ENCODE peak calls at places on chromosomes 5 and 9, in eight cellular contexts. One of them, this sample, is unnamed.

GRCh38 chr5:160187091-160187490 is 42.2 kb upstream of the FABP6 start:
- DNase-seq in thyroid gland: no peak
- DNase-seq in lung: no peak
- DNase-seq in cardiac muscle cell: no peak
- DNase-seq in right atrium auricular region: no peak
- DNase-seq in RWPE2: no peak
- DNase-seq in brain microvascular endothelial cell: no peak
- DNase-seq in IMR-90: no peak
- DNase-seq in this sample: no peak

GRCh38 chr5:129664336-129664937 is 83.5 kb upstream of the MINAR2 start:
- DNase-seq in thyroid gland: peak
- DNase-seq in lung: peak
- DNase-seq in cardiac muscle cell: peak
- DNase-seq in right atrium auricular region: peak
- DNase-seq in RWPE2: no peak
- DNase-seq in brain microvascular endothelial cell: peak
- DNase-seq in IMR-90: peak
- DNase-seq in this sample: peak

GRCh38 chr9:16704489-16705111 is 165.9 kb downstream of the BNC2 start:
- DNase-seq in thyroid gland: peak
- DNase-seq in lung: no peak
- DNase-seq in cardiac muscle cell: peak
- DNase-seq in right atrium auricular region: peak
- DNase-seq in RWPE2: no peak
- DNase-seq in brain microvascular endothelial cell: peak
- DNase-seq in IMR-90: peak
- DNase-seq in this sample: no peak

GRCh38 chr9:129737479-129738269 is 15.2 kb downstream of the PTGES start:
- DNase-seq in thyroid gland: peak
- DNase-seq in lung: peak
- DNase-seq in cardiac muscle cell: peak
- DNase-seq in right atrium auricular region: peak
- DNase-seq in RWPE2: no peak
- DNase-seq in brain microvascular endothelial cell: peak
- DNase-seq in IMR-90: peak
- DNase-seq in this sample: peak

GRCh38 chr5:159911349-159911748 is 4.9 kb upstream of the ADRA1B start:
- DNase-seq in thyroid gland: no peak
- DNase-seq in lung: no peak
- DNase-seq in cardiac muscle cell: no peak
- DNase-seq in right atrium auricular region: no peak
- DNase-seq in RWPE2: no peak
- DNase-seq in brain microvascular endothelial cell: no peak
- DNase-seq in IMR-90: no peak
- DNase-seq in this sample: no peak

GRCh38 chr5:157511656-157512644 is 51.9 kb downstream of the NIPAL4 start:
- DNase-seq in thyroid gland: peak
- DNase-seq in lung: peak
- DNase-seq in cardiac muscle cell: peak
- DNase-seq in right atrium auricular region: peak
- DNase-seq in RWPE2: peak
- DNase-seq in brain microvascular endothelial cell: peak
- DNase-seq in IMR-90: peak
- DNase-seq in this sample: no peak

GRCh38 chr5:91390268-91390667 is 7.2 kb upstream of the ARRDC3 start:
- DNase-seq in thyroid gland: no peak
- DNase-seq in lung: no peak
- DNase-seq in cardiac muscle cell: no peak
- DNase-seq in right atrium auricular region: no peak
- DNase-seq in RWPE2: no peak
- DNase-seq in brain microvascular endothelial cell: no peak
- DNase-seq in IMR-90: no peak
- DNase-seq in this sample: no peak

GRCh38 chr5:69493235-69493925 is 790 bp downstream of the OCLN start:
- DNase-seq in thyroid gland: peak
- DNase-seq in lung: peak
- DNase-seq in cardiac muscle cell: peak
- DNase-seq in right atrium auricular region: no peak
- DNase-seq in RWPE2: peak
- DNase-seq in brain microvascular endothelial cell: no peak
- DNase-seq in IMR-90: no peak
- DNase-seq in this sample: peak

GRCh38 chr5:76544268-76544926 is 78.8 kb downstream of the F2RL2 start:
- DNase-seq in thyroid gland: peak
- DNase-seq in lung: no peak
- DNase-seq in cardiac muscle cell: peak
- DNase-seq in right atrium auricular region: no peak
- DNase-seq in RWPE2: no peak
- DNase-seq in brain microvascular endothelial cell: peak
- DNase-seq in IMR-90: peak
- DNase-seq in this sample: peak

GRCh38 chr5:109691248-109691574 is 1.5 kb downstream of the MAN2A1 start:
- DNase-seq in thyroid gland: no peak
- DNase-seq in lung: no peak
- DNase-seq in cardiac muscle cell: no peak
- DNase-seq in right atrium auricular region: no peak
- DNase-seq in RWPE2: peak
- DNase-seq in brain microvascular endothelial cell: no peak
- DNase-seq in IMR-90: no peak
- DNase-seq in this sample: no peak

GRCh38 chr5:21654-22233 is 70.2 kb upstream of the PLEKHG4B start:
- DNase-seq in thyroid gland: peak
- DNase-seq in lung: no peak
- DNase-seq in cardiac muscle cell: peak
- DNase-seq in right atrium auricular region: no peak
- DNase-seq in RWPE2: no peak
- DNase-seq in brain microvascular endothelial cell: no peak
- DNase-seq in IMR-90: peak
- DNase-seq in this sample: no peak

GRCh38 chr5:23483090-23483489 is 24.3 kb upstream of the PRDM9 start:
- DNase-seq in thyroid gland: no peak
- DNase-seq in lung: no peak
- DNase-seq in cardiac muscle cell: no peak
- DNase-seq in right atrium auricular region: no peak
- DNase-seq in RWPE2: no peak
- DNase-seq in brain microvascular endothelial cell: no peak
- DNase-seq in IMR-90: no peak
- DNase-seq in this sample: no peak
- H3K27ac ChIP-seq in thyroid gland: no peak
- H3K27ac ChIP-seq in lung: no peak
- H3K27ac ChIP-seq in cardiac muscle cell: no peak
- H3K27ac ChIP-seq in right atrium auricular region: no peak
- H3K27ac ChIP-seq in RWPE2: peak
- H3K27ac ChIP-seq in brain microvascular endothelial cell: no peak
- H3K27ac ChIP-seq in IMR-90: no peak
- H3K27ac ChIP-seq in this sample: no peak

DNA sequence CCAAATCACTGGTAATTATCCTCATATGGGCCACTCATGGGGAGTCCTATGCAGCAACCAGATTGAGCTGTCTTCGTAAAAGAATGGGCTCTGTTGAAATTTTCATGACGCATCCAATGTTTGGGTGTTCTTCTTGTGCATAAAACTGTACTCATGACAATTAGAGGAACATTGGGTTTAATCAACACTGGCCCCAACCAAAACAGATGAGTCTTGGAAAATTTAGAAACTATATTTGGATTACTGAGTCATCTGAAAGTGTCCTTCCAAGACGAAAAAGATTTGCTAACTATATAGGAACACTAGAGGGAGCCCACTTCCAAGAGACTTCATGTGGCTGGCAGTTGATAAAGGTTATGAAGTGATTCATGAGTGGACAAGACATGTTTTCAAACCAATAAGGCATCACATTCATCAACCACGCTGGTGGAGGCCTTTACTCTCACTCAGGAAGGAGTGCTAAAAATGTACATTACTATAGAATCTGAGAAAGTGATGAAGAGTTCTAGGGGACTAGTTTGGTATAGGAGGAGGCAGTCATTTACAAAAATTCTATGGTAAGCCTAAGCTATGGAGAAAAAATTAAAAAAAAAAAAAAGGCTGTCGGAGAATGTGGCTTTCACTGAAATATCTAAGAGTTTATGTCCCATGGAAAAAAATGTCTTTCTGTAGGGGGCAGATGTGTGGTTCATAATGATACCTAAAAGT is 313.5 kb downstream of the PRDM9 start:
- DNase-seq in thyroid gland: no peak
- DNase-seq in lung: no peak
- DNase-seq in cardiac muscle cell: peak
- DNase-seq in right atrium auricular region: no peak
- DNase-seq in RWPE2: no peak
- DNase-seq in brain microvascular endothelial cell: peak
- DNase-seq in IMR-90: peak
- DNase-seq in this sample: no peak
- H3K4me3 ChIP-seq in thyroid gland: no peak
- H3K4me3 ChIP-seq in lung: no peak
- H3K4me3 ChIP-seq in cardiac muscle cell: no peak
- H3K4me3 ChIP-seq in right atrium auricular region: no peak
- H3K4me3 ChIP-seq in RWPE2: no peak
- H3K4me3 ChIP-seq in brain microvascular endothelial cell: no peak
- H3K4me3 ChIP-seq in IMR-90: no peak
- H3K4me3 ChIP-seq in this sample: no peak

GRCh38 chr5:55160493-55161209 is 680 bp downstream of the GPX8 start:
- DNase-seq in thyroid gland: peak
- DNase-seq in lung: no peak
- DNase-seq in cardiac muscle cell: peak
- DNase-seq in right atrium auricular region: peak
- DNase-seq in RWPE2: peak
- DNase-seq in brain microvascular endothelial cell: peak
- DNase-seq in IMR-90: peak
- DNase-seq in this sample: peak

GRCh38 chr5:55154893-55155292 is 5.1 kb upstream of the GPX8 start:
- DNase-seq in thyroid gland: no peak
- DNase-seq in lung: no peak
- DNase-seq in cardiac muscle cell: peak
- DNase-seq in right atrium auricular region: no peak
- DNase-seq in RWPE2: no peak
- DNase-seq in brain microvascular endothelial cell: peak
- DNase-seq in IMR-90: peak
- DNase-seq in this sample: no peak

GRCh38 chr5:55159763-55160492 is at the start of gene GPX8:
- DNase-seq in thyroid gland: peak
- DNase-seq in lung: no peak
- DNase-seq in cardiac muscle cell: peak
- DNase-seq in right atrium auricular region: no peak
- DNase-seq in RWPE2: no peak
- DNase-seq in brain microvascular endothelial cell: peak
- DNase-seq in IMR-90: peak
- DNase-seq in this sample: no peak
- H3K27ac ChIP-seq in thyroid gland: peak
- H3K27ac ChIP-seq in lung: peak
- H3K27ac ChIP-seq in cardiac muscle cell: peak
- H3K27ac ChIP-seq in right atrium auricular region: peak
- H3K27ac ChIP-seq in RWPE2: peak
- H3K27ac ChIP-seq in brain microvascular endothelial cell: peak
- H3K27ac ChIP-seq in IMR-90: peak
- H3K27ac ChIP-seq in this sample: no peak

GRCh38 chr9:136903041-136903554 is 16.8 kb downstream of the TRAF2 start:
- DNase-seq in thyroid gland: peak
- DNase-seq in lung: no peak
- DNase-seq in cardiac muscle cell: no peak
- DNase-seq in right atrium auricular region: no peak
- DNase-seq in RWPE2: no peak
- DNase-seq in brain microvascular endothelial cell: peak
- DNase-seq in IMR-90: no peak
- DNase-seq in this sample: peak
- H3K4me3 ChIP-seq in thyroid gland: no peak
- H3K4me3 ChIP-seq in lung: no peak
- H3K4me3 ChIP-seq in cardiac muscle cell: no peak
- H3K4me3 ChIP-seq in right atrium auricular region: no peak
- H3K4me3 ChIP-seq in RWPE2: no peak
- H3K4me3 ChIP-seq in brain microvascular endothelial cell: no peak
- H3K4me3 ChIP-seq in IMR-90: no peak
- H3K4me3 ChIP-seq in this sample: no peak